ENCODE peak calls at places on chromosomes 3 and 15, in five cellular contexts. C, Q, V, P and U are unnamed samples.
A peak's percentile ranks its signal among the peaks of the same experiment; 100 is the strongest.

GRCh38 chr3:34015204-34016142 is 217.0 kb downstream of the PDCD6IP start:
- DNase-seq in C (peak; percentile 50), P (no peak), Q (peak; percentile 41), V (no peak), U (no peak)

GRCh38 chr3:124498891-124499290 is 231.4 kb upstream of the UMPS start:
- DNase-seq in Q (no peak), P (no peak), C (no peak), V (no peak), U (no peak)

GRCh38 chr3:101243285-101244211 is 76.8 kb downstream of the IMPG2 start:
- DNase-seq in P (no peak), V (no peak), C (peak; percentile 64), Q (no peak), U (no peak)

GRCh38 chr3:195236076-195236798 is 34.7 kb downstream of the XXYLT1 start:
- DNase-seq in V (peak; percentile 70), Q (no peak), C (no peak), P (no peak), U (no peak)

GRCh38 chr3:115986555-115987207 is 363.4 kb downstream of the GAP43 start:
- DNase-seq in C (peak; percentile 43), P (no peak), V (no peak), Q (peak; percentile 46), U (peak; percentile 29)

GRCh38 chr15:92941668-92942067 is 41.5 kb downstream of the CHD2 start:
- DNase-seq in Q (no peak), V (no peak), P (no peak), C (no peak), U (no peak)

GRCh38 chr3:120423432-120423831 is 27.4 kb downstream of the FSTL1 start:
- DNase-seq in P (no peak), Q (no peak), C (no peak), V (no peak), U (no peak)

GRCh38 chr3:175266993-175267960 is 408.1 kb downstream of the NAALADL2 start:
- DNase-seq in P (no peak), C (peak; percentile 77), V (no peak), Q (no peak), U (no peak)

GRCh38 chr15:74040115-74040850 is 42.1 kb downstream of the GOLGA6A start:
- DNase-seq in C (peak; percentile 95), Q (peak; percentile 15), P (peak; percentile 77), V (no peak), U (no peak)

GRCh38 chr15:67834593-67835348 is 5.1 kb downstream of the RNU6-1 start:
- DNase-seq in V (no peak), P (peak; percentile 49), Q (no peak), C (no peak), U (no peak)

GRCh38 chr15:67836134-67836455 is 3.8 kb downstream of the RNU6-1 start:
- DNase-seq in V (no peak), P (peak; percentile 42), Q (no peak), C (peak; percentile 42), U (no peak)

GRCh38 chr15:67836477-67836876 is 3.4 kb downstream of the RNU6-1 start:
- DNase-seq in Q (peak; percentile 47), P (peak; percentile 56), C (peak; percentile 61), V (no peak), U (no peak)

GRCh38 chr15:67834249-67834592 is 5.6 kb downstream of the RNU6-1 start:
- DNase-seq in V (no peak), P (no peak), C (peak; percentile 29), Q (no peak), U (no peak)

GRCh38 chr15:67835349-67836133 is 4.3 kb downstream of the RNU6-1 start:
- DNase-seq in V (no peak), C (peak; percentile 24), P (peak; percentile 56), Q (no peak), U (no peak)
- TF ChIP-seq CTCF in V (no peak), C (no peak), P (no peak), Q (no peak), U (no peak)

GRCh38 chr3:118501152-118501551 is 533.5 kb downstream of the IGSF11 start:
- DNase-seq in C (no peak), P (no peak), V (no peak), Q (peak; percentile 27), U (peak; percentile 39)

GRCh38 chr3:118495243-118495642 is 539.4 kb downstream of the IGSF11 start:
- DNase-seq in P (no peak), V (no peak), C (no peak), Q (no peak), U (no peak)
- TF ChIP-seq CTCF in P (no peak), V (no peak), C (no peak), Q (no peak), U (no peak)

GRCh38 chr3:72092778-72093177 is 307.8 kb upstream of the PROK2 start:
- DNase-seq in P (no peak), V (no peak), Q (no peak), C (no peak), U (no peak)
- TF ChIP-seq CTCF in P (no peak), V (no peak), Q (no peak), C (no peak), U (no peak)

GRCh38 chr3:16658004-16658932 is 53.0 kb upstream of the DAZL start:
- DNase-seq in Q (no peak), P (no peak), C (no peak), V (no peak), U (no peak)
- TF ChIP-seq CTCF in Q (no peak), P (no peak), C (peak; percentile 9), V (no peak), U (no peak)